ENCODE peak calls at places on chromosomes 16 and 17, in ten cellular contexts. J is pulmonary artery endothelial cell; X is activated naive CD8-positive, alpha-beta T cell treated with anti-CD3 and anti-CD28 coated beads for 36 hours; T is ascending aorta; Y is central memory CD8-positive, alpha-beta T cell; O is iPS-NIHi11; E is activated CD8-positive, alpha-beta memory T cell treated with anti-CD3 and anti-CD28 coated beads for 4 hours; U is activated T-cell treated with anti-CD3 and anti-CD28 coated beads for 1 hour; G is right lobe of liver; S is AG08395. M is an unnamed sample.
A peak's percentile ranks its signal among the peaks of the same experiment; 100 is the strongest.

GRCh38 chr17:74825952-74826713 is 33.6 kb downstream of the GRIN2C start:
- DNase-seq in J (no peak), X (no peak), T (no peak), Y (no peak), O (no peak), E (no peak), U (no peak), G (no peak), S (no peak), M (no peak)

GRCh38 chr17:7327056-7327455 is 2.1 kb downstream of the NEURL4 start:
- DNase-seq in J (no peak), X (no peak), T (no peak), Y (no peak), O (no peak), E (no peak), U (no peak), G (no peak), S (no peak), M (no peak)

GRCh38 chr17:28860363-28860808 is 5.6 kb downstream of the ERAL1 start:
- DNase-seq in J (no peak), X (no peak), T (no peak), Y (no peak), O (no peak), E (no peak), U (no peak), G (no peak), S (no peak), M (no peak)

GRCh38 chr17:28643979-28644781 is 778 bp downstream of the BLTP2 start:
- DNase-seq in J (no peak), X (peak; percentile 38), T (no peak), Y (no peak), O (peak; percentile 76), E (no peak), U (peak; percentile 10), G (peak; percentile 70), S (peak; percentile 69), M (peak; percentile 29)

GRCh38 chr17:32386844-32387243 is 36.9 kb downstream of the ZNF207 start:
- DNase-seq in J (no peak), X (no peak), T (no peak), Y (no peak), O (no peak), E (no peak), U (no peak), G (no peak), S (no peak), M (no peak)

GRCh38 chr17:47850692-47851573 is at the start of gene SP6:
- DNase-seq in J (no peak), X (peak; percentile 75), T (no peak), Y (peak; percentile 29), O (peak; percentile 91), E (peak; percentile 43), U (peak; percentile 55), G (peak; percentile 76), S (peak; percentile 76), M (peak; percentile 69)

GRCh38 chr16:47377156-47377555 is 83.7 kb downstream of the ITFG1 start:
- DNase-seq in J (no peak), X (no peak), T (no peak), Y (no peak), O (peak; percentile 34), E (no peak), U (no peak), G (no peak), S (no peak), M (no peak)

GRCh38 chr17:12485361-12485911 is 180.3 kb upstream of the MYOCD start:
- DNase-seq in J (no peak), X (no peak), T (no peak), Y (no peak), O (no peak), E (no peak), U (no peak), G (no peak), S (no peak), M (no peak)

GRCh38 chr17:2398655-2399571 is 1.9 kb downstream of the MNT start:
- DNase-seq in J (peak; percentile 67), X (peak; percentile 67), T (no peak), Y (peak; percentile 37), O (peak; percentile 32), E (peak; percentile 31), U (peak; percentile 50), G (peak; percentile 70), S (peak; percentile 51), M (peak; percentile 70)

GRCh38 chr16:11201498-11202259 is 54.3 kb downstream of the SOCS1 start:
- DNase-seq in J (peak; percentile 57), X (no peak), T (no peak), Y (no peak), O (peak; percentile 69), E (no peak), U (no peak), G (no peak), S (peak; percentile 75), M (peak; percentile 81)

GRCh38 chr16:1308977-1309885 is at the start of gene UBE2I:
- DNase-seq in J (peak; percentile 89), X (peak; percentile 96), T (peak; percentile 86), Y (peak; percentile 100), O (peak; percentile 89), E (peak; percentile 91), U (peak; percentile 98), G (peak; percentile 96), S (peak; percentile 99), M (peak; percentile 91)

M was measured in RCC 7860.